ENCODE peak calls at places on chromosome 14, in ten cellular contexts. W, Z, F, P, K, L, D, I, B and R are unnamed samples.

GRCh38 chr14:53215101-53215500 is 62.0 kb upstream of the DDHD1 start:
- DNase-seq in W (no peak), Z (no peak), F (no peak), P (no peak), K (no peak), L (no peak), D (no peak), I (no peak), B (no peak), R (no peak)

GRCh38 chr14:80658733-80659132 is 282.8 kb downstream of the CEP128 start:
- DNase-seq in W (no peak), Z (no peak), F (no peak), P (no peak), K (no peak), L (no peak), D (no peak), I (no peak), B (no peak), R (no peak)

GRCh38 chr14:91418387-91419043 is 895 bp upstream of the CCDC88C start:
- DNase-seq in W (peak), Z (peak), F (peak), P (peak), K (peak), L (peak), D (peak), I (peak), B (peak), R (peak)

GRCh38 chr14:77268989-77269595 is 1.9 kb downstream of the NGB start:
- DNase-seq in W (no peak), Z (no peak), F (no peak), P (no peak), K (no peak), L (no peak), D (no peak), I (no peak), B (no peak), R (no peak)

GRCh38 chr14:70567791-70568190 is 32.7 kb downstream of the MED6 start:
- DNase-seq in W (peak), Z (peak), F (peak), P (peak), K (peak), L (no peak), D (no peak), I (peak), B (peak), R (peak)

GRCh38 chr14:30610719-30611388 is 11.3 kb upstream of the SCFD1 start:
- DNase-seq in W (peak), Z (peak), F (peak), P (peak), K (peak), L (peak), D (no peak), I (peak), B (peak), R (peak)

GRCh38 chr14:22979748-22980392 is 2.5 kb downstream of the AJUBA start:
- DNase-seq in W (no peak), Z (peak), F (no peak), P (no peak), K (no peak), L (no peak), D (no peak), I (no peak), B (no peak), R (no peak)

GRCh38 chr14:76776306-76777251 is 15.3 kb downstream of the VASH1 start:
- DNase-seq in W (peak), Z (no peak), F (no peak), P (no peak), K (no peak), L (no peak), D (no peak), I (no peak), B (no peak), R (no peak)

DNA sequence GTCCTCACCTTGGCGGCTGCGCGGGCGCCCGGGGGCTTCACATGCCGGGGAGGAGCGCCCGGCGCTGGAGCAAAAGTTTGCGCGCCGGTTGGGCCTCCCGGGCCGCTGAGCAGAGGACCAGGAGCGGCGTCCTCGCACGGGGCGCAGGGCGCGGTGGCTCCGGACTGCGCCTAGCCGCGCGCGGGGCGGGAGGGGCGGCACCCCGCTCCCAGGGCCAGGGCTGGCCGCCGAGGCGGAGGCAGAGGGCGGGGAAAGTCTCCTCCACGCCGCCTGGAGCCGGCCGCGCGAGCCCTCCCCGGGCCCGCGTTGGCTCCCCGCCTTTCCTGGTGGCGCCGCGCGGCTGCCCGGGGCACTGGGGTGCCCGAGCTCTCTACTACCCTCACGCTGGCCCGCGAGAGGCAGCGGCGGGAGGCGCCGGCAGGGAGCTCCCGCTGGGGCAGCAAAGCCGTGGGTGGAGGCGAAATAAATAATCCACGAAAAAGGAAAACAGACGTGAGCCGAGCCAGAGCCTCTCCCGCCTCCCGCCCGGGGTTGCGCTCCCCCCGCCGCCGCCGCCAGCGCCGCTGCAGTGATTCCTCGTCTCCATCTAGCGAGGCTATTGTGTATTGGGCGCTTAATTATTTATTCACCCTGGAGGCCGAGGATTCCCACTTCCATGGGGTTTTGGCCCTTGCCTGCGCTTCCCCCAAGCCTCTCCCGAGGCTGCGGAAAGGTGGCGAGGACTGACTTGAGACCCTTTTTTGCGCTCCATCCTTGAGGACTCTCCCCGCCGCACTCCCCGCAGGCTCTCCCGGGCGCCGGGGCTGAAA is 476 bp upstream of the PRIMA1 start:
- DNase-seq in W (no peak), Z (peak), F (no peak), P (no peak), K (no peak), L (no peak), D (peak), I (no peak), B (no peak), R (no peak)
- TF ChIP-seq CTCF in W (no peak), Z (no peak), F (no peak), P (no peak), K (no peak), L (no peak), D (peak), I (no peak), B (no peak), R (no peak)

DNA sequence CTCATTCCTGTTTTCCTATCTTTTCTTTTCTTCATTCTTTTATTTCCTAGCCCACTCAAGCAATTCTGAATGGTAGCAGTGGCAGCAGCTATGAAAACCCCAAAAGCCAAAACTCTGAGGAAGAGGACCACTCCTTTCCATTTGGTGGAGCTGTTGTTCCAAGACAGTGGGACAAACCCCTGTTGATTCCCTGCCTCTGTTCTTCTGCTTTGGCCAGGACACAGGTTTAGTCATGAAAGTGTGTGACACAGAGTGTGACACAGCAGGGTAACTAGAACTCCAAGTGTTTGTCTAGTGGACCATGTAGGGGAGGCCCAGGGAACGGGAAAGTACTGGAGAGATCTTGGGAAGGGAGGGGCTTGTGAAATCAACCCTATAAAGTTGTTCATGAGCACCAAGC is 71.1 kb downstream of the PTCSC3 start:
- DNase-seq in W (no peak), Z (no peak), F (no peak), P (no peak), K (no peak), L (no peak), D (no peak), I (no peak), B (no peak), R (no peak)
- TF ChIP-seq CTCF in W (peak), Z (no peak), F (no peak), P (peak), K (peak), L (no peak), D (no peak), I (no peak), B (no peak), R (peak)

GRCh38 chr14:104322531-104323466 is 184.4 kb downstream of the KIF26A start:
- DNase-seq in W (no peak), Z (no peak), F (no peak), P (no peak), K (no peak), L (no peak), D (no peak), I (no peak), B (no peak), R (no peak)
- TF ChIP-seq CTCF in W (no peak), Z (no peak), F (no peak), P (no peak), K (no peak), L (no peak), D (no peak), I (no peak), B (no peak), R (no peak)

GRCh38 chr14:29465095-29465494 is 462.6 kb downstream of the PRKD1 start:
- DNase-seq in W (peak), Z (no peak), F (no peak), P (no peak), K (no peak), L (no peak), D (no peak), I (no peak), B (peak), R (no peak)

GRCh38 chr14:29461131-29461530 is 466.5 kb downstream of the PRKD1 start:
- DNase-seq in W (no peak), Z (no peak), F (no peak), P (no peak), K (no peak), L (no peak), D (no peak), I (peak), B (no peak), R (no peak)

GRCh38 chr14:29462271-29462670 is 465.4 kb downstream of the PRKD1 start:
- DNase-seq in W (no peak), Z (no peak), F (no peak), P (no peak), K (no peak), L (no peak), D (no peak), I (no peak), B (no peak), R (no peak)

GRCh38 chr14:29462772-29463171 is 464.9 kb downstream of the PRKD1 start:
- DNase-seq in W (no peak), Z (no peak), F (no peak), P (no peak), K (no peak), L (no peak), D (no peak), I (no peak), B (no peak), R (no peak)

DNA sequence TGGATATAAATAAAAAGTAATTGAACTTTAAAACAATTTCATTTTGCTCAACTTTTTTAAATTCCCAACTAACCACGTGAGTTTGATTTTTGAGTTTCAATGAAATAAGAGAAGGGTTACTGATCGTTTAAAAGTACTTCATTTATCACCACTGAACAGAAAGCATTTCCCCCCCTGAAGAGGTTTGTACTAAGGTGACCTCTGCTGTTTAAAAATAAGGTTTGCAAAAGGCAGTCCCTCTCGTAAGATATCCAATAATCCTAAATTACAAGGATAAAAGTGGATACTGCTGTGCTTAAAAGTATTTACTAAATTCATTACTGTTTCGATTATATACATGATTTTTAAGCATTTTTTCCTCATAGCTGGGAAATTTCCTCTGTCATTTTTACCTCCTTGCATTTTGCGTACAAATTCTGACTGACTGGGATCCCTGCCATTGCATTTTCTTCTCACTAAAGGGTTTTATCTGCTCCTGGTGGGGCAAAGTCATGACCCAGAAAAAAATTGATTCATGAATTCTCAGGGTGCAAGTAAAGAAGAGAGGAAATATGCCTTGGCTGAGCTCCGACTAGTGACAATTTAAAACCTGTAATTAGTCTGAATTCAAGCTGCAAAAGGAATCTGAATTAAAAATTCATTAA is 463.8 kb downstream of the PRKD1 start:
- DNase-seq in W (peak), Z (peak), F (no peak), P (peak), K (no peak), L (no peak), D (no peak), I (no peak), B (peak), R (peak)
- TF ChIP-seq CTCF in W (no peak), Z (peak), F (no peak), P (no peak), K (no peak), L (no peak), D (no peak), I (peak), B (peak), R (peak)